ENCODE peak calls at places on chromosomes 16 and 17, in four cellular contexts. One of them, this sample, is unnamed.

GRCh38 chr16:9256196-9256595 is 164.8 kb downstream of the HAPSTR1 start:
- DNase-seq in HepG2: peak
- DNase-seq in K562: peak
- DNase-seq in HEK293T: peak
- DNase-seq in this sample: peak

GRCh38 chr17:57665128-57665527 is 80.0 kb downstream of the CCDC182 start:
- DNase-seq in HepG2: no peak
- DNase-seq in K562: no peak
- DNase-seq in HEK293T: no peak
- DNase-seq in this sample: no peak

GRCh38 chr16:50284131-50284911 is 18.0 kb downstream of the ADCY7 start:
- DNase-seq in HepG2: peak
- DNase-seq in HEK293T: no peak
- DNase-seq in K562: no peak
- DNase-seq in this sample: no peak

GRCh38 chr17:58508341-58509067 is 5.9 kb downstream of the MTMR4 start:
- DNase-seq in K562: no peak
- DNase-seq in HepG2: no peak
- DNase-seq in HEK293T: no peak
- DNase-seq in this sample: no peak

GRCh38 chr16:21101631-21102420 is 48.8 kb downstream of the DNAH3 start:
- DNase-seq in K562: no peak
- DNase-seq in HEK293T: no peak
- DNase-seq in HepG2: peak
- DNase-seq in this sample: peak

GRCh38 chr16:66711581-66711980 is 15.0 kb upstream of the CMTM4 start:
- DNase-seq in HepG2: no peak
- DNase-seq in K562: no peak
- DNase-seq in HEK293T: no peak
- DNase-seq in this sample: no peak

GRCh38 chr17:57293077-57293476 is 36.8 kb downstream of the MSI2 start:
- DNase-seq in K562: no peak
- DNase-seq in HEK293T: no peak
- DNase-seq in HepG2: peak
- DNase-seq in this sample: no peak

GRCh38 chr16:50368410-50369132 is at the start of gene BRD7:
- DNase-seq in HepG2: peak
- DNase-seq in K562: peak
- DNase-seq in HEK293T: peak
- DNase-seq in this sample: peak

GRCh38 chr16:75506567-75506966 is 11.3 kb upstream of the CHST6 start:
- DNase-seq in HEK293T: no peak
- DNase-seq in HepG2: peak
- DNase-seq in K562: no peak
- DNase-seq in this sample: no peak

GRCh38 chr17:72249441-72249840 is 128.6 kb downstream of the SOX9 start:
- DNase-seq in HEK293T: no peak
- DNase-seq in HepG2: no peak
- DNase-seq in K562: no peak
- DNase-seq in this sample: no peak

GRCh38 chr17:63413128-63413527 is 33.0 kb downstream of the CYB561 start:
- DNase-seq in HepG2: no peak
- DNase-seq in HEK293T: no peak
- DNase-seq in K562: no peak
- DNase-seq in this sample: no peak

GRCh38 chr16:89484923-89485679 is 5.3 kb downstream of the ANKRD11 start:
- DNase-seq in K562: no peak
- DNase-seq in HEK293T: no peak
- DNase-seq in HepG2: no peak
- DNase-seq in this sample: no peak

GRCh38 chr16:27579086-27579980 is 29.4 kb downstream of the KATNIP start:
- DNase-seq in K562: no peak
- DNase-seq in HepG2: peak
- DNase-seq in HEK293T: no peak
- DNase-seq in this sample: no peak

GRCh38 chr16:86680137-86680536 is 101.8 kb downstream of the FOXL1 start:
- DNase-seq in K562: no peak
- DNase-seq in HepG2: no peak
- DNase-seq in HEK293T: no peak
- DNase-seq in this sample: no peak
- TF ChIP-seq ELF4 in K562: no peak
- TF ChIP-seq ELF4 in HepG2: no peak
- TF ChIP-seq ELF4 in HEK293T: no peak
- TF ChIP-seq ELF4 in this sample: no peak

GRCh38 chr17:37082461-37082860 is 133.7 kb downstream of the AATF start:
- DNase-seq in HepG2: no peak
- DNase-seq in HEK293T: no peak
- DNase-seq in K562: no peak
- DNase-seq in this sample: no peak
- TF ChIP-seq ELF4 in HepG2: no peak
- TF ChIP-seq ELF4 in HEK293T: no peak
- TF ChIP-seq ELF4 in K562: no peak
- TF ChIP-seq ELF4 in this sample: no peak

GRCh38 chr16:84308120-84308519 is 13.4 kb downstream of the WFDC1 start:
- DNase-seq in K562: peak
- DNase-seq in HEK293T: peak
- DNase-seq in HepG2: peak
- DNase-seq in this sample: peak
- TF ChIP-seq ELF4 in K562: no peak
- TF ChIP-seq ELF4 in HEK293T: no peak
- TF ChIP-seq ELF4 in HepG2: no peak
- TF ChIP-seq ELF4 in this sample: no peak

DNA sequence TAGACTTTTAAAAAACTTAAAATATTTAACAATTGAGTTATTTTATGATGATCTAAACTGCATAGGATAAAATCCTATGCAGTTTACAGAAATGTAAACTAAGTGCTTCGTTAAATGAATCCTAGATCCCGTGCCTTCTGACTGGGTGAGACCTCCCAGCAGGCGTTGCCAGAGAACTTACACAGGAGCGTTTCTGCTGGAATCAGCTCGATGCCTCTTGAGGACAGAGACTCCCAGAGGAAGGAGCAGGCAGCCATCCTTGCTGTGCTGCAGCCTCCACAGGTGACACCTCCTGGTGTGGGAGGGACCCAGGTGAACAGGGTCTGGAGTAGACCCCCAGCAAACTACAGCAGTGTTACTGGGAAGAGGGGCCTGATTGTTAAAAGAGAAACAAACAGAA is 160.4 kb downstream of the WWOX start:
- DNase-seq in K562: no peak
- DNase-seq in HepG2: no peak
- DNase-seq in HEK293T: no peak
- DNase-seq in this sample: no peak
- TF ChIP-seq ELF4 in K562: no peak
- TF ChIP-seq ELF4 in HepG2: no peak
- TF ChIP-seq ELF4 in HEK293T: no peak
- TF ChIP-seq ELF4 in this sample: no peak

DNA sequence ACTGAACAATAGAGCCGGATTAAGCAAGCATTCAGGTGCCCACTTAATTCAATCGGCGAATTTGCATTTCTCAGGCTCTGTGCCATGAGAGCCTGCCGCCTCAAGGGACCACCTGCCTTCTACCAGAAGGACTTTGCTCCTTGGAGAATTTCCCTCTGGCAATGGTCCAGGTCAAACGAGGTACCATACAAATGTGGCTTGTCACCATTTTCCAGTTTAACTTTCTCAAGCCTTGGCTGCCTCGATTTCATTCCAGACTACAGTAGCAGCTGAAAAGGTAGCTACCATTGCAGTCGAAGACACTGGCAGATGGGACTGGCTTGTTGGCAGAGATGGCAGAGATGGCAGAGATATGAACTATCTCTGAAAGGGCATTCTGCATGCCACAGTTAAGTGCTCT is 533.9 kb downstream of the MAF start:
- DNase-seq in HepG2: no peak
- DNase-seq in HEK293T: no peak
- DNase-seq in K562: no peak
- DNase-seq in this sample: no peak
- TF ChIP-seq ELF4 in HepG2: no peak
- TF ChIP-seq ELF4 in HEK293T: no peak
- TF ChIP-seq ELF4 in K562: no peak
- TF ChIP-seq ELF4 in this sample: no peak

GRCh38 chr16:88303890-88304819 is 78.6 kb upstream of the ZNF469 start:
- DNase-seq in K562: peak
- DNase-seq in HepG2: peak
- DNase-seq in HEK293T: no peak
- DNase-seq in this sample: no peak
- TF ChIP-seq ELF4 in K562: no peak
- TF ChIP-seq ELF4 in HepG2: no peak
- TF ChIP-seq ELF4 in HEK293T: no peak
- TF ChIP-seq ELF4 in this sample: no peak

GRCh38 chr16:73956592-73957495 is 339.8 kb upstream of the PSMD7 start:
- DNase-seq in K562: peak
- DNase-seq in HEK293T: peak
- DNase-seq in HepG2: peak
- DNase-seq in this sample: peak
- TF ChIP-seq ELF4 in K562: no peak
- TF ChIP-seq ELF4 in HEK293T: no peak
- TF ChIP-seq ELF4 in HepG2: no peak
- TF ChIP-seq ELF4 in this sample: no peak

DNA sequence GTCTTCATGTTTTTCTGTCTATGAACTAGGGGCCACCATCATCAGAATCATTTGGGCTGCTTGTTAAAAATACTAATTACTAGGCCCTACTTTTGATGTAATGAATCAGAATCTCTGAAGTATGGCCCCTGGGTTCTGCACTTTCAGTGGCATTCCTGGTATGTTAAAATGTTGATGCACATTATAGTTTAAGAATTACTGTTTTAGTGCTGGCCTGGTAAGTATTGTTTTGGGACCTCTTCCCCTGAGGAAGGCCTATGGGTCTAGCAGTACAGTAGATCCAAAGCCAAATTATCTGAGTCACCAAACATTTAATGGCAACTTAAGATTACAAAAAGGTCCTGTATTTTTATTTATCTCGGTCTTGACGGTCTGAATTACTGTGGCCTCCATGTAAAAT is 58.8 kb downstream of the AP2B1 start:
- DNase-seq in HepG2: no peak
- DNase-seq in HEK293T: no peak
- DNase-seq in K562: no peak
- DNase-seq in this sample: no peak
- TF ChIP-seq ELF4 in HepG2: no peak
- TF ChIP-seq ELF4 in HEK293T: no peak
- TF ChIP-seq ELF4 in K562: no peak
- TF ChIP-seq ELF4 in this sample: no peak

DNA sequence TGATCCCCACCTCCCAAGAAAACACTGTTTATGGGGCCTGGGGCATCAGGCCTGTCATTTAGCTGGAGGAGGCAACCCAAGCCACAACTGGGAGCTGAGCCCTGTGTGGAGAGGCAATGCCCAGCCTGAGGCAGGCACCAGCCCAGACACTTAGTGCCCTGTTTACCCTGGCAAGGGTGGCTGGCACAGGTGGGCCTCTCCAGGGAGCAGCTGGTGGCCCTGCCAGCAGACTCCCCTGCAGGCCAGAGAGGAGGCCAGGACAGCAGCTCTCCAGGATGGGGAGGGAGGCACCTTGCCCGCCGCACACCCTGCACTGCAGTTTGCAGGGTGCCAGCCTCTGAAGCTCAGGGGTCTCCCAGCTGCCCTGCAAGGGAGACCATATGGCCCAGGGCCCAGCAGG is 9.1 kb upstream of the TMEM92 start:
- DNase-seq in K562: no peak
- DNase-seq in HEK293T: no peak
- DNase-seq in HepG2: no peak
- DNase-seq in this sample: no peak
- TF ChIP-seq ELF4 in K562: no peak
- TF ChIP-seq ELF4 in HEK293T: no peak
- TF ChIP-seq ELF4 in HepG2: no peak
- TF ChIP-seq ELF4 in this sample: no peak

DNA sequence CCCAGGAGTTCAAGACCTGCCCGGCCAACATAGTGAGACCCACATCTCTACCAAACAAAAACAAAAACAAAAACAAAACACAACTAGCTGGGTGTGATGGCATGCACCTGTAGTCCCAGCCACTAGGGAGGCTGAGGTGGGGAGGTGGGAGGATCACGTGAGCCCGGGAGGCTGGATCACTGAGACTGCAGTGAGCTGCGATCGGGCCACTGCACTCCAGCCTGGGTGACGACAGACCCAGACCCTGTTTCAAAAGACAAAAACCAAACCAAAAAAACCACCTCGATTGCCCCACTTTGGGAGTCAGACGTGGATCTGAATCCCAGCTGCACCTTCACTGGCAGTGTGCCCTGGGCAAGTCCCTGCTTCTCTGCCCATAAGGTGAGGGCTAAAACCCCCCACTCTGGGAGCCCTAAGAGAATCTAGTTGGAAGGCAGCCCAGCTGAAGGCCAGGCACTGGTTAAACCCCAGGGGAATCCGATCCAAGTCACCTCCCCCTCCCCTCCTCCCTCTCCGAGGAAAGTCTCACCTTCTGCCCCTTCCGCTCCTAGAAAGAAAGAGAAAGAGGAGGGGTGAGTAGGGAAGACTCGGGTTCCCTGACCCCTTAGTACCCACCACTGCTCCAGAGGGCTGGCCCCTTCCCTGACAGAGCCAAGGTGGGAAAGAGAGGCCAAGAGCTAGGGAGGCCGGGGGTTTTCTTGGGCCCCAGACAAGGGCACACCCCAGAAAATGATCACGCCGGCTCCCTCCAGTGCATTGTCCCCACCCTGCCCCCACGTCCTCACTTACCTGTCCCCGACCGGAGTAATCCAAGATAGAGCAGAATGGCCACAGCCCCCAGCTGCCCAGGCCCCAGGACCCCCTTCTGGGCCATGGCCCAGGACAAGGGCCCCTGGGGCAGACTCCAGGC is 647 bp downstream of the PRSS8 start:
- DNase-seq in HEK293T: no peak
- DNase-seq in K562: no peak
- DNase-seq in HepG2: no peak
- DNase-seq in this sample: peak
- TF ChIP-seq ELF4 in HEK293T: no peak
- TF ChIP-seq ELF4 in K562: peak
- TF ChIP-seq ELF4 in HepG2: no peak
- TF ChIP-seq ELF4 in this sample: no peak